ENCODE peak calls at places on chromosome 4, in seven cellular contexts. One of them, this sample, is unnamed.

GRCh38 chr4:80471701-80472100 is 136.2 kb downstream of the CFAP299 start:
- DNase-seq in A549: no peak
- DNase-seq in activated gamma-delta T cell treated with Interleukin-2 at 50 U/mL for 16 hours: no peak
- DNase-seq in naive thymus-derived CD4-positive, alpha-beta T cell: no peak
- DNase-seq in posterior vena cava: no peak
- DNase-seq in NCI-H2107: peak
- DNase-seq in activated T-cell treated with anti-CD3 and anti-CD28 coated beads, Interleukin-2, amount 50 U/mL, for 72 hours: no peak
- DNase-seq in this sample: peak

GRCh38 chr4:1285790-1286553 is 3.7 kb upstream of the MAEA start:
- DNase-seq in A549: no peak
- DNase-seq in activated gamma-delta T cell treated with Interleukin-2 at 50 U/mL for 16 hours: peak
- DNase-seq in naive thymus-derived CD4-positive, alpha-beta T cell: no peak
- DNase-seq in posterior vena cava: no peak
- DNase-seq in NCI-H2107: no peak
- DNase-seq in activated T-cell treated with anti-CD3 and anti-CD28 coated beads, Interleukin-2, amount 50 U/mL, for 72 hours: peak
- DNase-seq in this sample: no peak

GRCh38 chr4:107896158-107896645 is 35.1 kb upstream of the CYP2U1 start:
- DNase-seq in A549: peak
- DNase-seq in activated gamma-delta T cell treated with Interleukin-2 at 50 U/mL for 16 hours: no peak
- DNase-seq in naive thymus-derived CD4-positive, alpha-beta T cell: no peak
- DNase-seq in posterior vena cava: no peak
- DNase-seq in NCI-H2107: no peak
- DNase-seq in activated T-cell treated with anti-CD3 and anti-CD28 coated beads, Interleukin-2, amount 50 U/mL, for 72 hours: peak
- DNase-seq in this sample: no peak

GRCh38 chr4:93063325-93063724 is 759.6 kb downstream of the GRID2 start:
- DNase-seq in A549: no peak
- DNase-seq in activated gamma-delta T cell treated with Interleukin-2 at 50 U/mL for 16 hours: no peak
- DNase-seq in naive thymus-derived CD4-positive, alpha-beta T cell: no peak
- DNase-seq in posterior vena cava: no peak
- DNase-seq in NCI-H2107: no peak
- DNase-seq in activated T-cell treated with anti-CD3 and anti-CD28 coated beads, Interleukin-2, amount 50 U/mL, for 72 hours: no peak
- DNase-seq in this sample: no peak

GRCh38 chr4:11842620-11843263 is 414.0 kb upstream of the HS3ST1 start:
- DNase-seq in A549: no peak
- DNase-seq in activated gamma-delta T cell treated with Interleukin-2 at 50 U/mL for 16 hours: no peak
- DNase-seq in naive thymus-derived CD4-positive, alpha-beta T cell: no peak
- DNase-seq in posterior vena cava: no peak
- DNase-seq in NCI-H2107: no peak
- DNase-seq in activated T-cell treated with anti-CD3 and anti-CD28 coated beads, Interleukin-2, amount 50 U/mL, for 72 hours: no peak
- DNase-seq in this sample: no peak

GRCh38 chr4:136412708-136413107 is 1119.6 kb downstream of the PCDH18 start:
- DNase-seq in A549: no peak
- DNase-seq in activated gamma-delta T cell treated with Interleukin-2 at 50 U/mL for 16 hours: no peak
- DNase-seq in naive thymus-derived CD4-positive, alpha-beta T cell: no peak
- DNase-seq in posterior vena cava: no peak
- DNase-seq in NCI-H2107: no peak
- DNase-seq in activated T-cell treated with anti-CD3 and anti-CD28 coated beads, Interleukin-2, amount 50 U/mL, for 72 hours: no peak
- DNase-seq in this sample: no peak

GRCh38 chr4:87965501-87965975 is 10.0 kb upstream of the SPP1 start:
- DNase-seq in A549: no peak
- DNase-seq in activated gamma-delta T cell treated with Interleukin-2 at 50 U/mL for 16 hours: no peak
- DNase-seq in naive thymus-derived CD4-positive, alpha-beta T cell: no peak
- DNase-seq in posterior vena cava: no peak
- DNase-seq in NCI-H2107: no peak
- DNase-seq in activated T-cell treated with anti-CD3 and anti-CD28 coated beads, Interleukin-2, amount 50 U/mL, for 72 hours: no peak
- DNase-seq in this sample: no peak

GRCh38 chr4:146957252-146957651 is 11.6 kb upstream of the TTC29 start:
- DNase-seq in A549: no peak
- DNase-seq in activated gamma-delta T cell treated with Interleukin-2 at 50 U/mL for 16 hours: no peak
- DNase-seq in naive thymus-derived CD4-positive, alpha-beta T cell: no peak
- DNase-seq in posterior vena cava: no peak
- DNase-seq in NCI-H2107: no peak
- DNase-seq in activated T-cell treated with anti-CD3 and anti-CD28 coated beads, Interleukin-2, amount 50 U/mL, for 72 hours: no peak
- DNase-seq in this sample: no peak

GRCh38 chr4:150315691-150316090 is 237.4 kb downstream of the DCLK2 start:
- DNase-seq in A549: no peak
- DNase-seq in activated gamma-delta T cell treated with Interleukin-2 at 50 U/mL for 16 hours: no peak
- DNase-seq in naive thymus-derived CD4-positive, alpha-beta T cell: no peak
- DNase-seq in posterior vena cava: no peak
- DNase-seq in NCI-H2107: no peak
- DNase-seq in activated T-cell treated with anti-CD3 and anti-CD28 coated beads, Interleukin-2, amount 50 U/mL, for 72 hours: no peak
- DNase-seq in this sample: no peak

GRCh38 chr4:8835521-8836365 is 35.9 kb downstream of the HMX1 start:
- DNase-seq in A549: no peak
- DNase-seq in activated gamma-delta T cell treated with Interleukin-2 at 50 U/mL for 16 hours: no peak
- DNase-seq in naive thymus-derived CD4-positive, alpha-beta T cell: no peak
- DNase-seq in posterior vena cava: peak
- DNase-seq in NCI-H2107: no peak
- DNase-seq in activated T-cell treated with anti-CD3 and anti-CD28 coated beads, Interleukin-2, amount 50 U/mL, for 72 hours: no peak
- DNase-seq in this sample: peak

GRCh38 chr4:172826866-172827265 is 341.7 kb upstream of the GALNT7 start:
- DNase-seq in A549: no peak
- DNase-seq in activated gamma-delta T cell treated with Interleukin-2 at 50 U/mL for 16 hours: no peak
- DNase-seq in naive thymus-derived CD4-positive, alpha-beta T cell: no peak
- DNase-seq in posterior vena cava: no peak
- DNase-seq in NCI-H2107: no peak
- DNase-seq in activated T-cell treated with anti-CD3 and anti-CD28 coated beads, Interleukin-2, amount 50 U/mL, for 72 hours: no peak
- DNase-seq in this sample: no peak

GRCh38 chr4:148782284-148782683 is 340.1 kb upstream of the NR3C2 start:
- DNase-seq in A549: no peak
- DNase-seq in activated gamma-delta T cell treated with Interleukin-2 at 50 U/mL for 16 hours: no peak
- DNase-seq in naive thymus-derived CD4-positive, alpha-beta T cell: no peak
- DNase-seq in posterior vena cava: no peak
- DNase-seq in NCI-H2107: no peak
- DNase-seq in activated T-cell treated with anti-CD3 and anti-CD28 coated beads, Interleukin-2, amount 50 U/mL, for 72 hours: no peak
- DNase-seq in this sample: no peak